ENCODE peak calls at places on chromosomes 3 and 15, in four cellular contexts. D, B, U and J are unnamed samples.

GRCh38 chr3:12768579-12769527 is 9.8 kb upstream of the TMEM40 start:
- DNase-seq in D (no peak), B (no peak), U (no peak), J (no peak)

GRCh38 chr3:132265488-132265887 is 51.7 kb upstream of the ACP3 start:
- DNase-seq in D (no peak), B (no peak), U (no peak), J (no peak)

GRCh38 chr3:71896751-71897150 is 111.8 kb upstream of the PROK2 start:
- DNase-seq in D (no peak), B (no peak), U (no peak), J (peak; percentile 27)

GRCh38 chr3:134002326-134002725 is 27.4 kb downstream of the SLCO2A1 start:
- DNase-seq in D (no peak), B (peak; percentile 60), U (no peak), J (peak; percentile 26)

GRCh38 chr3:36444909-36445308 is 64.6 kb downstream of the STAC start:
- DNase-seq in D (no peak), B (no peak), U (no peak), J (no peak)

GRCh38 chr15:93253656-93254055 is 164.6 kb upstream of the RGMA start:
- DNase-seq in D (no peak), B (no peak), U (no peak), J (no peak)

GRCh38 chr15:35394416-35394815 is 151.5 kb downstream of the DPH6 start:
- DNase-seq in D (no peak), B (no peak), U (no peak), J (peak; percentile 13)

GRCh38 chr3:62374375-62374876 is 1.1 kb upstream of the FEZF2 start:
- DNase-seq in D (no peak), B (peak; percentile 6), U (no peak), J (peak; percentile 11)

GRCh38 chr3:99351097-99351496 is 287.3 kb upstream of the COL8A1 start:
- DNase-seq in D (no peak), B (no peak), U (no peak), J (no peak)

GRCh38 chr3:103873024-103873423 is 1438.2 kb downstream of the ZPLD1 start:
- DNase-seq in D (no peak), B (no peak), U (no peak), J (no peak)

GRCh38 chr3:149536429-149536828 is 61.9 kb downstream of the TM4SF4 start:
- DNase-seq in D (no peak), B (no peak), U (no peak), J (peak; percentile 69)

GRCh38 chr15:79065744-79066376 is 24.7 kb downstream of the RASGRF1 start:
- DNase-seq in D (no peak), B (no peak), U (no peak), J (no peak)

GRCh38 chr15:79067969-79068368 is 22.6 kb downstream of the RASGRF1 start:
- DNase-seq in D (no peak), B (no peak), U (no peak), J (no peak)

GRCh38 chr15:79067434-79067833 is 23.1 kb downstream of the RASGRF1 start:
- DNase-seq in D (no peak), B (no peak), U (no peak), J (no peak)

GRCh38 chr15:79065361-79065743 is 25.2 kb downstream of the RASGRF1 start:
- DNase-seq in D (no peak), B (no peak), U (no peak), J (no peak)

GRCh38 chr15:79066391-79067090 is 24.0 kb downstream of the RASGRF1 start:
- DNase-seq in D (no peak), B (no peak), U (no peak), J (no peak)
- H3K4me3 ChIP-seq in D (no peak overlapping the region), B (no peak overlapping the region), U (no peak overlapping the region), J (no peak overlapping the region)

GRCh38 chr3:54641226-54642014 is 286.4 kb downstream of the LRTM1 start:
- DNase-seq in D (no peak), B (no peak), U (no peak), J (no peak)
- H3K4me3 ChIP-seq in D (no peak overlapping the region), B (no peak overlapping the region), U (no peak overlapping the region), J (no peak overlapping the region)

GRCh38 chr3:15797600-15798303 is at the start of gene ANKRD28:
- DNase-seq in D (no peak), B (peak; percentile 98), U (no peak), J (peak; percentile 96)
- H3K4me3 ChIP-seq in D (peak within 1 kb of the TSS; percentile 44), B (peak within 1 kb of the TSS; percentile 80), U (peak within 1 kb of the TSS; percentile 0), J (peak within 1 kb of the TSS; percentile 76)

GRCh38 chr3:156677120-156677479 is 2.7 kb downstream of the TIPARP start:
- DNase-seq in D (no peak), B (no peak), U (peak; percentile 55), J (no peak)
- H3K4me3 ChIP-seq in D (peak overlapping the region; percentile 10), B (peak overlapping the region; percentile 71), U (no peak overlapping the region), J (peak overlapping the region; percentile 87)

GRCh38 chr15:31433101-31433500 is 106.5 kb downstream of the KLF13 start:
- DNase-seq in D (no peak), B (no peak), U (no peak), J (no peak)

GRCh38 chr15:31433574-31433973 is 106.9 kb downstream of the KLF13 start:
- DNase-seq in D (no peak), B (no peak), U (no peak), J (no peak)

GRCh38 chr15:31435256-31435781 is 108.7 kb downstream of the KLF13 start:
- DNase-seq in D (peak; percentile 93), B (peak; percentile 72), U (peak; percentile 79), J (peak; percentile 91)

GRCh38 chr15:31435891-31436628 is 109.4 kb downstream of the KLF13 start:
- DNase-seq in D (no peak), B (no peak), U (no peak), J (no peak)

GRCh38 chr15:31434418-31435255 is 108.0 kb downstream of the KLF13 start:
- DNase-seq in D (no peak), B (peak; percentile 93), U (peak; percentile 75), J (peak; percentile 92)
- H3K4me3 ChIP-seq in D (no peak overlapping the region), B (no peak overlapping the region), U (peak overlapping the region; percentile 48), J (peak overlapping the region; percentile 36)

GRCh38 chr3:127730171-127730570 is 57.4 kb downstream of the ABTB1 start:
- DNase-seq in D (no peak), B (no peak), U (no peak), J (no peak)
- H3K4me3 ChIP-seq in D (no peak overlapping the region), B (no peak overlapping the region), U (no peak overlapping the region), J (no peak overlapping the region)